ENCODE peak calls at places on chromosomes 6 and 20, in seven cellular contexts. M is left lung, U is left ventricle myocardium inferior, S is astrocyte, J is AG04450, D is cardiac fibroblast, X is uterus. R is an unnamed sample.

GRCh38 chr6:159758031-159759001 is 3.5 kb upstream of the ACAT2 start:
- DNase-seq in S (peak), X (no peak), J (peak), M (no peak), D (peak), U (no peak), R (peak)

GRCh38 chr20:50727792-50728485 is 3.4 kb upstream of the PARD6B start:
- DNase-seq in D (no peak), J (no peak), X (no peak), U (no peak), S (no peak), M (no peak), R (no peak)

GRCh38 chr20:25216199-25216945 is 20.9 kb downstream of the ENTPD6 start:
- DNase-seq in X (peak), S (no peak), J (no peak), M (no peak), U (no peak), D (no peak), R (no peak)

GRCh38 chr6:163965426-163966348 is 551.2 kb downstream of the QKI start:
- DNase-seq in M (no peak), U (peak), S (peak), D (no peak), J (no peak), X (peak), R (peak)

GRCh38 chr6:143804835-143805239 is 38.3 kb upstream of the LTV1 start:
- DNase-seq in D (peak), S (peak), X (no peak), J (no peak), M (no peak), U (no peak), R (peak)

GRCh38 chr20:19849341-19850189 is 91.5 kb downstream of the RIN2 start:
- DNase-seq in D (peak), X (no peak), U (no peak), M (no peak), J (no peak), S (peak), R (peak)

GRCh38 chr20:41776450-41776849 is 158.3 kb upstream of the CHD6 start:
- DNase-seq in S (no peak), J (no peak), U (no peak), X (no peak), D (no peak), M (no peak), R (no peak)

GRCh38 chr6:125365230-125365629 is 63.5 kb upstream of the HDDC2 start:
- DNase-seq in U (no peak), S (no peak), D (no peak), J (no peak), X (no peak), M (no peak), R (no peak)

GRCh38 chr6:155154158-155154830 is 109.5 kb upstream of the CLDN20 start:
- DNase-seq in D (peak), U (no peak), X (peak), M (no peak), J (peak), S (peak), R (peak)

DNA sequence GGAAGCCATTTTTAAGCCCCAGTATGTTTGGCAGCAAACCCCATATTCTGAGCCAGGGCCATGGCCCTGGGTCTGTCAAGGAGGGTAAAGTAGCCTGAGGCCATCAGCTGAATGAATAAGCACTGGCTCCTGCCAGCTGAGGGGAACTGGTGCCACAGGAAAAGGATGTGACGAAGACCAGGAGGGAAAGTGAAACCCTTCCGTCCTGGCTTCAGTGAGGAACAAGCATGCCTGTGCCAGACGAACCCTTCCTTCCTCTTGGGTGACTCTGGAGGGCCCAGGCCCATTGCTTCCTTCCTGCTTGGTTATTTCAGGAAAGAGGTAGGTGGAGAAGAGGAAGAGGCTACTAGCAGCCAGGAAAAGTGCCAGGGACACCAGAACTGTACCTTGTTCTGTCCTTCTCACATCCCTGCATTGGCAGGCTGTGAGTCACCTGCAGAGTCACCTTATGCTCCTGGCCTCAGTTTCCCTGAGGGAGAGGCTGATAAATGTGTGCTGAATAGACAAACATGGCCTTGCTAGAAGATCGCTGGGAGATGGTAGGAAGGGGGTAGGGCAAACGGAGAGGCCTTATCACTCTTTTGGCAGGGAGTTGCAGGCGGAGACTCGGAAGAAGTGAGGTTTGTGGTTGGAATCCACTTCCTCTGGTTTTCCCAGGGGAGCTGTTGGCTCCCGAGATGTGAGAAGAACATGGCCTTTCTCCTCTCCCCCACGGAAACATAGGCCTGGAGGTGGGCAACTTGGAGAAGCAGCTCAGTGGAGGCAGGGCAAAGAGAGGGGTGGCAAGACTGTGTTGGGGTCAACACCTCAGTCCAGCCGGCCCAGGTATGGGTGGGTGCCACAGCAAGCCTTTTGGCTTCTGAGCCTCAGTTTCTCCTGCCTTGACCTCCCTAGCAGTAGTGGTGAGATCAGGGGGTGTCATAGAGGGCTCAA is 37.4 kb downstream of the COX4I2 start:
- DNase-seq in S (peak), X (peak), D (peak), U (peak), M (peak), J (no peak), R (peak)
- H3K4me3 ChIP-seq in S (no peak), X (no peak), D (peak), U (peak), M (peak), J (no peak), R (peak)

DNA sequence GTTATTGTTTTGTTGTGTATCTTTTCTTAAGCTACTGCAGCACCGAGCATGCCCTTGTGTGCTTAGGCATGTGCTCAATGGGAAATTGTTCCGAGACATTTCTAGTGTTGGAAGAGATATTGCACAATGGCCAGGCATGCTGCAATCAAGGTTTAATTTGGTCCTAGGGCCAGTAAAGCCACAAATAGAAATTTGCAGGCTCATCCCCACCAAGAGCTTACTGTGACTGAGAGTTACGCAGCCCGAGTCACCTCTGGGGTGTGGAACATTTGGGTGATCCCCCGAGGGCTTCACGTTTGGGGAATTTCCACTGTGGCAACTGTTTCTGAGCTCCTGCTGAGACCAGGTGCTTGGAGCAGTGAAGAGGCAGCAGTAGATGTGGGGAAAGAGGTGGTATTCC is 65.8 kb downstream of the ADTRP start:
- DNase-seq in X (no peak), S (no peak), U (no peak), M (no peak), J (no peak), D (peak), R (peak)
- TF ChIP-seq CTCF in X (no peak), S (no peak), U (no peak), M (no peak), J (no peak), D (no peak), R (no peak)

DNA sequence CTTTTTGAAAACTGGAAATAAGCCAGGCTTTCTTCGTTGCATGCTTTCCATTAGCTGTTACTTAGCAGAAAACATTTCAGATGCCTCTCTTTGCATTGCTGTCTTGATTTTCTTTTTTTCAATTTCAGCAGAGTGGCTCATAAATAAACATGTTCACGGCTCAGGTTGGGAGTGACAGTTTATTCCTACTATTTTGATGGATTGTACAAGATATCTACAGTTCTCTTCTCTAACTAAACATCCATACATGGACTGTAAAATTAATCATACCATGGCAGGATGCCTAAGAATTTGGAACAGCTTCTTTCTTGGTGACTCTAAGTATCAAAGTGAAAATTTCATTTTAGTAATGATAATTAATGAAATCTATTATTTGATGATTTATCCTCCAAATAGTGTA is 130.5 kb upstream of the EPHA7 start:
- DNase-seq in M (no peak), J (no peak), S (no peak), X (no peak), U (no peak), D (no peak), R (no peak)
- H3K4me3 ChIP-seq in M (no peak), J (no peak), S (no peak), X (no peak), U (no peak), D (no peak), R (no peak)

GRCh38 chr6:77926198-77926752 is 273.4 kb downstream of the MEI4 start:
- DNase-seq in S (no peak), D (no peak), M (no peak), J (no peak), U (no peak), X (no peak), R (peak)
- TF ChIP-seq CTCF in S (no peak), D (no peak), M (no peak), J (no peak), U (no peak), X (no peak), R (peak)

GRCh38 chr6:36547646-36548400 is 544 bp upstream of the STK38 start:
- DNase-seq in J (no peak), D (no peak), X (no peak), M (no peak), S (no peak), U (no peak), R (no peak)
- H3K4me3 ChIP-seq in J (peak), D (no peak), X (no peak), M (peak), S (peak), U (peak), R (peak)

GRCh38 chr6:161547617-161548016 is 273.8 kb upstream of the AGPAT4 start:
- DNase-seq in X (no peak), D (no peak), M (no peak), S (peak), J (no peak), U (no peak), R (peak)

GRCh38 chr6:161546632-161547031 is 272.8 kb upstream of the AGPAT4 start:
- DNase-seq in M (no peak), J (no peak), S (no peak), U (no peak), X (no peak), D (no peak), R (no peak)

GRCh38 chr6:161545741-161546140 is 271.9 kb upstream of the AGPAT4 start:
- DNase-seq in M (no peak), S (peak), U (no peak), D (no peak), J (no peak), X (no peak), R (no peak)

GRCh38 chr6:161548713-161549112 is 274.9 kb upstream of the AGPAT4 start:
- DNase-seq in S (no peak), X (no peak), M (no peak), D (no peak), U (no peak), J (no peak), R (no peak)

GRCh38 chr6:161549977-161550655 is 276.3 kb upstream of the AGPAT4 start:
- DNase-seq in S (no peak), U (no peak), D (no peak), J (no peak), X (no peak), M (no peak), R (peak)
- TF ChIP-seq CTCF in S (no peak), U (no peak), D (no peak), J (no peak), X (no peak), M (no peak), R (no peak)

GRCh38 chr6:146434991-146435390 is 108.6 kb upstream of the RAB32 start:
- DNase-seq in S (no peak), X (no peak), J (no peak), D (no peak), M (no peak), U (no peak), R (no peak)

GRCh38 chr6:146429831-146430230 is 113.8 kb upstream of the RAB32 start:
- DNase-seq in S (no peak), J (no peak), X (no peak), U (no peak), M (no peak), D (no peak), R (no peak)

DNA sequence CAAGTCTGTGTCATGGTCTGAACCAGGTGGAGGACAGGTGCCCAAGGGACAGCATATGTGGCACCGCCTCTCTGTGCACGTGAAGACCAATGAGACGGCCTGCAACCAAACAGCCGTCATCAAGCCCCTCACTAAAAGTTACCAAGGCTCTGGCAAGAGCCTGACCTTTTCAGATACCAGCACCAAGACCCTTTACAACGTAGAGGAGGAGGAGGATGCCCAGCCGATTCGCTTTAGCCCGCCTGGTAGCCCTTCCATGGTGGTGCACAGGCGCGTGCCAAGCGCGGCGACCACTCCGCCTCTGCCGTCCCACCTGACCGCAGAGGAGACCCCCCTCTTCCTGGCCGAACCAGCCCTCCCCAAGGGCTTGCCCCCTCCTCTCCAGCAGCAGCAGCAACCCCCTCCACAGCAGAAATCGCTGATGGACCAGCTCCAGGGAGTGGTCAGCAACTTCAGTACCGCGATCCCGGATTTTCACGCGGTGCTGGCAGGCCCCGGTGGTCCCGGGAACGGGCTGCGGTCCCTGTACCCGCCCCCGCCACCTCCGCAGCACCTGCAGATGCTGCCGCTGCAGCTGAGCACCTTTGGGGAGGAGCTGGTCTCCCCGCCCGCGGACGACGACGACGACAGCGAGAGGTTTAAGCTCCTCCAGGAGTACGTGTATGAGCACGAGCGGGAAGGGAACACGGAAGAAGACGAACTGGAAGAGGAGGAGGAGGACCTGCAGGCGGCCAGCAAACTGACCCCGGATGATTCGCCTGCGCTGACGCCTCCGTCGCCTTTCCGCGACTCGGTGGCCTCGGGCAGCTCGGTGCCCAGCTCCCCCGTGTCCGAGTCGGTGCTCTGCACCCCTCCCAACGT is 109.5 kb upstream of the RAB32 start:
- DNase-seq in U (no peak), J (no peak), M (peak), S (peak), X (no peak), D (peak), R (peak)
- H3K4me3 ChIP-seq in U (peak), J (peak), M (peak), S (peak), X (peak), D (peak), R (peak)

GRCh38 chr6:150930816-150931215 is 65.3 kb downstream of the MTHFD1L start:
- DNase-seq in D (peak), M (no peak), S (peak), X (no peak), U (no peak), J (peak), R (peak)

GRCh38 chr6:150925655-150925928 is 60.1 kb downstream of the MTHFD1L start:
- DNase-seq in S (no peak), J (no peak), U (no peak), M (no peak), X (no peak), D (no peak), R (peak)

GRCh38 chr6:150929403-150929802 is 63.9 kb downstream of the MTHFD1L start:
- DNase-seq in U (no peak), S (no peak), J (no peak), M (no peak), D (no peak), X (no peak), R (peak)

GRCh38 chr6:150924808-150925654 is 59.5 kb downstream of the MTHFD1L start:
- DNase-seq in S (no peak), J (no peak), M (no peak), D (peak), X (no peak), U (no peak), R (peak)

DNA sequence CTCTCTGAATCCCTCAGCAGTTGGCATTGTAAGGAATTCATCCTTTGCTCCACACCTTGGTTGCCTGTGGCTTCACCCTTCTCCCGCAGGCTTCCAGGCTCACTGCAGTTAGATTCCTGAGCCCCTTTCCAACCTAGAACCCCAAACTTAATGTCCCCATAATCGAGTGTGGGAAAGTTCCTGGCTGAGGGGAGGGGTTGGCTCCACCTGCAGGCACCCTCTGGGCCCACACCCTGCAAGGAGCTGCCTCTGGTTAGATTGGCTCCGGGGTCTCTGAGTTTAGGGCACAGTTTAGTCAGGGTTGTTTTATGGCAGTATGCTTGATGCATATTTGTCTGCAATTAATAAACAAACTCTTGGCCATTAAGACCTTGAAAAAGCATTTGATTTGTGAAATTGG is 63.4 kb downstream of the MTHFD1L start:
- DNase-seq in D (no peak), M (no peak), S (no peak), J (no peak), U (no peak), X (no peak), R (peak)
- TF ChIP-seq CTCF in D (peak), M (no peak), S (peak), J (peak), U (peak), X (no peak), R (peak)

DNA sequence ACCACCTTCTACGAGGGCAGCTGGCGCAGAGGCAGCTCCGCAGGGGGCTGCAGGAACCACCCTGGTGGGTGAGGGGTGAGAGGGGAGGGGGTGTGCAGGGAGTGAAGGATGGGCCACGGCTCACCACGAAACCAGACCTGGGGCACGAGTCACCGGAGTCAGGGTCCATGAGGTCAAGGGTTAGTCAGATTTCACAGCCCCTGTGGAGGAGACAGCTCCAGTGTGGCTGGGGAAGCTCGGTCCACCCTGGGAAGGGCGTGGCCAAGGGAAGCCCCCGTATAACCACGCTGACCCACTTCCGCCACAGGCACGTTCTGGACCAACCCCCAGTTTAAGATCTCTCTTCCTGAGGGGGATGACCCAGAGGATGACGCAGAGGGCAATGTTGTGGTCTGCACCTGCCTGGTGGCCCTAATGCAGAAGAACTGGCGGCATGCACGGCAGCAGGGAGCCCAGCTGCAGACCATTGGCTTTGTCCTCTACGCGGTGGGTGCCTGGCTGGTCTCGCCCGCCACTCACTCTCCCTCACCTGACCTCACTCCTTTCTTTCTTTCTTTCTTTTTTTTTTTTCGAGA is 18.4 kb downstream of the CAPN11 start:
- DNase-seq in M (no peak), J (no peak), D (no peak), X (no peak), U (no peak), S (no peak), R (no peak)
- H3K4me3 ChIP-seq in M (no peak), J (no peak), D (no peak), X (no peak), U (no peak), S (no peak), R (no peak)

DNA sequence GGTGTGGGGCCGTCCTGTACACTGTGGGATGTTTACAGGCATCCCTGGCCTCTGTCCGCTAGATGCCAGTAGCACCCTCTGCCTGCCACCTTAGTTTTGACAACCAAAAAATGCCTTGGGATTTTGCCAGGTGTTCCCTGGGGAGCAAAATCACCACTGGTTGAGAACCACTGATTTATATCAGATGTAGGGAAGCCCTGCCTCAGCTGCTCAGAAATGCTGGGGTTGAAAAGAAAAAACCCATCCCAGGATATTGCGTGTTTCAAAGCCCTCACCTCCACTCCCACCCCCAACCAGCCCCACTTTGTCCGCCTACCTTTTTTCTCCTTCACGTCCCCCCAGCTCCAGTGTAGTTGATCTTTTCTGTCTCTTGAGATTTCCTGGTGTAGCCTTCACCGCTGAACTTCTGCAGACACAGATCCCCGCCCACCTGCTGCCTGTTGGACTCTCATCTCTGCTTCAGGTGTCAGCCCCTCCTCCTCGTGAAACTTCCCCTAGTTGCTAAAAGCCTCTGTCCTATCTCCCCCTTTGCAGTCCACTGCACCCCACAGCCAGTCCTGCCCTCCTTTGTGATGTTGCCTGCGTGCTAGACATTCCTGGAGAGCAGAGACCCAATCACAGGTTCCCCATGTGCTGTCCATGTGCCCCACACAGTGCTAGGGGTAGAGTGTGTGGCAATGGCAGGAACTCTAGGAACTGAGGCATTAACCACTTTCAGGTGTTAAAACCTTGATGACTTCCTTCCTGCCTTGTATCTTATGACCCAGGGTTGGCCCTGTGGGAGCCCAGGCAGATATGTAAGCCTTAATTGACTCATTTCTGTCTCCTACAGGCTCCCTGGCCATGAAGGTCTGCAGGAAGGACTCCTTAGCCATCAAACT is 98.9 kb downstream of the TBC1D7 start:
- DNase-seq in X (no peak), D (peak), S (no peak), U (no peak), M (no peak), J (no peak), R (peak)
- TF ChIP-seq CTCF in X (no peak), D (no peak), S (no peak), U (no peak), M (no peak), J (peak), R (peak)